ENCODE peak calls at places on chromosomes 12 and 14, in eight cellular contexts. C is T-helper 17 cell, U is choroid plexus epithelial cell, K is HuH-7.5, G is mucosa of descending colon, B is GM20000, Y is NCI-H1105 treated with DMSO at 0.1 percent for 48 hours, W is GM19239. Q is an unnamed sample.

GRCh38 chr12:57386187-57386720 is 44.6 kb downstream of the R3HDM2 start:
- DNase-seq in C (no peak), U (no peak), K (no peak), G (no peak), B (no peak), Y (no peak), W (no peak), Q (no peak)

GRCh38 chr12:109191621-109192250 is 75.3 kb downstream of the ACACB start:
- DNase-seq in C (no peak), U (no peak), K (no peak), G (no peak), B (no peak), Y (no peak), W (no peak), Q (no peak)

GRCh38 chr14:50260511-50260910 is 29.1 kb upstream of the SOS2 start:
- DNase-seq in C (no peak), U (peak), K (peak), G (no peak), B (peak), Y (no peak), W (no peak), Q (peak)

GRCh38 chr12:46661161-46661845 is 164.5 kb downstream of the SLC38A4 start:
- DNase-seq in C (no peak), U (peak), K (peak), G (no peak), B (peak), Y (peak), W (peak), Q (peak)

GRCh38 chr12:4220489-4220888 is 53.1 kb upstream of the CCND2 start:
- DNase-seq in C (no peak), U (no peak), K (no peak), G (no peak), B (no peak), Y (no peak), W (no peak), Q (no peak)

GRCh38 chr14:49966971-49967630 is 74.2 kb downstream of the ARF6 start:
- DNase-seq in C (no peak), U (no peak), K (no peak), G (no peak), B (no peak), Y (no peak), W (no peak), Q (no peak)

GRCh38 chr14:50060871-50061663 is 55.3 kb downstream of the VCPKMT start:
- DNase-seq in C (no peak), U (peak), K (peak), G (no peak), B (peak), Y (no peak), W (no peak), Q (peak)

GRCh38 chr12:54373619-54374554 is 9.6 kb upstream of the GPR84 start:
- DNase-seq in C (no peak), U (no peak), K (no peak), G (no peak), B (no peak), Y (no peak), W (no peak), Q (peak)

GRCh38 chr12:12281134-12281533 is 14.3 kb upstream of the LRP6 start:
- DNase-seq in C (no peak), U (no peak), K (no peak), G (no peak), B (no peak), Y (no peak), W (no peak), Q (no peak)

GRCh38 chr14:103260629-103261124 is 73.4 kb upstream of the EIF5 start:
- DNase-seq in C (no peak), U (peak), K (no peak), G (peak), B (no peak), Y (peak), W (no peak), Q (peak)

GRCh38 chr14:54450535-54450934 is 9.4 kb upstream of the CNIH1 start:
- DNase-seq in C (no peak), U (peak), K (no peak), G (no peak), B (peak), Y (no peak), W (no peak), Q (no peak)

GRCh38 chr14:57960946-57961792 is 95.3 kb upstream of the SLC35F4 start:
- DNase-seq in C (no peak), U (no peak), K (no peak), G (no peak), B (no peak), Y (no peak), W (no peak), Q (no peak)